ENCODE peak calls at places on chromosomes 3 and 15, in four cellular contexts. Z is spleen, L is transverse colon, A is K562. S is an unnamed sample.
A peak's percentile ranks its signal among the peaks of the same experiment; 100 is the strongest.

GRCh38 chr15:40792394-40792793 is 14.5 kb upstream of the ZFYVE19 start:
- DNase-seq in Z (no peak), L (no peak), A (no peak), S (no peak)

GRCh38 chr15:64466408-64467116 is 6.2 kb downstream of the ZNF609 start:
- DNase-seq in Z (no peak), L (no peak), A (no peak), S (no peak)

GRCh38 chr3:64266983-64267382 is 41.7 kb upstream of the PRICKLE2 start:
- DNase-seq in Z (no peak), L (no peak), A (no peak), S (no peak)

GRCh38 chr3:66021731-66022131 is 17.0 kb downstream of the MAGI1 start:
- DNase-seq in Z (no peak), L (no peak), A (no peak), S (no peak)

GRCh38 chr3:128804017-128804816 is 75.2 kb upstream of the ACAD9 start:
- DNase-seq in Z (no peak), L (no peak), A (peak; percentile 36), S (no peak)

GRCh38 chr3:46411271-46411670 is 4.2 kb downstream of the CCRL2 start:
- DNase-seq in Z (no peak), L (no peak), A (no peak), S (no peak)

GRCh38 chr3:62873672-62874397 is 1.4 kb downstream of the CADPS start:
- DNase-seq in Z (peak; percentile 67), L (peak; percentile 59), A (no peak), S (no peak)

GRCh38 chr3:170338690-170339340 is 18.7 kb upstream of the SKIL start:
- DNase-seq in Z (no peak), L (no peak), A (no peak), S (no peak)

GRCh38 chr3:112129925-112130637 is 3.0 kb downstream of the GCSAM start:
- DNase-seq in Z (no peak), L (no peak), A (no peak), S (no peak)

GRCh38 chr15:66703540-66703941 is 1.5 kb downstream of the SMAD6 start:
- DNase-seq in Z (peak; percentile 87), L (peak; percentile 46), A (no peak), S (no peak)

GRCh38 chr15:89837134-89837829 is 22.6 kb upstream of the ANPEP start:
- DNase-seq in Z (no peak), L (no peak), A (no peak), S (no peak)

DNA sequence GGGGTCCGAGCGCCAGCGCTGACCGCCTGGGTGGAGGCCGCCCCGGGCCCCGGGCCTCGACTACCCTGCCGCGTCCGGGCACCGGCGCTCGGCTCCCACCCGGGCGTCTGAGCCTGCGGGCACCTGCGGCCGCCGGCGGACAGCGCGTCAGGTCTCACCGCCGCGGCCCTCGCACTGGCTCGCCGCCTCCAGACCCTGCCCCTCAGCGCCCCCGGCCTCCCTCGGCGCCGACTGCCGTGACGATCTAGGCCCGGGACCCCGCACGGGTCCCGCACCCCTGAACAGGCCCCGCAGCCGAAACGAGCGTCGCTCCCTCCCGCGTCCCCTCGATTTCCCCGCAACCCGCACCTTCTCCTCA is 297 bp downstream of the PRC1 start:
- DNase-seq in Z (no peak), L (no peak), A (peak; percentile 72), S (no peak)
- TF ChIP-seq CTCF in Z (no peak), L (no peak), A (no peak), S (no peak)

GRCh38 chr15:99487337-99487730 is 78.5 kb upstream of the MEF2A start:
- DNase-seq in Z (no peak), L (no peak), A (no peak), S (no peak)
- H3K4me3 ChIP-seq in Z (no peak overlapping the region), L (no peak overlapping the region), A (no peak overlapping the region), S (peak overlapping the region; percentile 73)

GRCh38 chr3:131231710-131232348 is 149.7 kb upstream of the NUDT16 start:
- DNase-seq in Z (no peak), L (no peak), A (no peak), S (no peak)
- TF ChIP-seq POLR2AphosphoS5 in Z (no peak), L (no peak), A (no peak), S (no peak)

DNA sequence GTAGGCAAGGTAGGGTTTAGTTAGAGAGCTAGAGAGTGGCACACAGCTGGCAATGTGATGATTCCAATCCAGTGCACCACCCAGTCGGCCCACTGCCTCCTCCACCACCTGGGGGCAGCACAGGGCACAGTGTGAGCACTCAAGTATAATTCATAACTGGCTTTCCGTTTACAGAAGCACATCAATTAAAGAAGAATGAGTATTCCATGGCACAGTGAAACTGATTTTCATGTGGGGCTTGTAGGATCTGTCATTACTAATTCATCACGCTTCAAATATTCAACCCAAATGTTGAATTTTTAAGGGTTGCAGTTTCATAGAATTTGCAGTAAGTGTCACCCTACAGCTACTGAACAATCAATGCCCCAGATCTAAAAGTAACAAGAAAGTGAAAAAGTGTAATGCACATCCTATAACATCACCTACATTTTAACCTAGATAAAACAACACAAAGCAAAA is 149.9 kb downstream of the IGSF11 start:
- DNase-seq in Z (peak; percentile 89), L (peak; percentile 73), A (peak; percentile 23), S (peak; percentile 64)
- TF ChIP-seq CTCF in Z (peak; percentile 49), L (peak; percentile 77), A (peak; percentile 86), S (no peak)

GRCh38 chr3:4986175-4986610 is 7.0 kb downstream of the BHLHE40 start:
- DNase-seq in Z (no peak), L (no peak), A (no peak), S (no peak)
- H3K4me3 ChIP-seq in Z (peak overlapping the region; percentile 40), L (peak overlapping the region; percentile 43), A (peak overlapping the region; percentile 41), S (peak overlapping the region; percentile 37)

GRCh38 chr3:16381426-16381825 is 116.4 kb downstream of the OXNAD1 start:
- DNase-seq in Z (no peak), L (no peak), A (no peak), S (no peak)

GRCh38 chr3:16380421-16380820 is 115.4 kb downstream of the OXNAD1 start:
- DNase-seq in Z (no peak), L (no peak), A (no peak), S (no peak)

GRCh38 chr3:16383864-16384263 is 118.9 kb downstream of the OXNAD1 start:
- DNase-seq in Z (no peak), L (no peak), A (no peak), S (no peak)

GRCh38 chr3:16385151-16385550 is 120.1 kb downstream of the OXNAD1 start:
- DNase-seq in Z (no peak), L (no peak), A (no peak), S (no peak)

DNA sequence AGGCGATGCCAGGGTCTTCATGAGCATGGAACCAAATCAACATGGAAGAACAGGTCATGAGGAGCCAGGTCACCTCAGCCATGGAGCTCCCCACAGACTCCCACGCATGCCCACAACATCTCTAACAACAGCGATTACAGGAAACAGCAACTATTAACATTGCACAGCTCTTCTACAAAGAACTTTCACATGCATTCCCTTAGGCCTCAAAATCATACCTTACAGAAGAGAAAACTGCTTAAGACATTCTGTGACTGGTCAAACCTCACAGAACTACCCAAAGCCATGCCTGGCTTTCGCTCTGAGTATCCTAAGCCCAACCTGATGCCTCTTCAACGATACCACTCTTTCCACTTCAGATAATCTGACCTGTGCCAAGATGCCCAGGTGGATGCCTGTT is 117.8 kb downstream of the OXNAD1 start:
- DNase-seq in Z (no peak), L (no peak), A (no peak), S (no peak)
- TF ChIP-seq POLR2AphosphoS5 in Z (no peak), L (no peak), A (no peak), S (no peak)

DNA sequence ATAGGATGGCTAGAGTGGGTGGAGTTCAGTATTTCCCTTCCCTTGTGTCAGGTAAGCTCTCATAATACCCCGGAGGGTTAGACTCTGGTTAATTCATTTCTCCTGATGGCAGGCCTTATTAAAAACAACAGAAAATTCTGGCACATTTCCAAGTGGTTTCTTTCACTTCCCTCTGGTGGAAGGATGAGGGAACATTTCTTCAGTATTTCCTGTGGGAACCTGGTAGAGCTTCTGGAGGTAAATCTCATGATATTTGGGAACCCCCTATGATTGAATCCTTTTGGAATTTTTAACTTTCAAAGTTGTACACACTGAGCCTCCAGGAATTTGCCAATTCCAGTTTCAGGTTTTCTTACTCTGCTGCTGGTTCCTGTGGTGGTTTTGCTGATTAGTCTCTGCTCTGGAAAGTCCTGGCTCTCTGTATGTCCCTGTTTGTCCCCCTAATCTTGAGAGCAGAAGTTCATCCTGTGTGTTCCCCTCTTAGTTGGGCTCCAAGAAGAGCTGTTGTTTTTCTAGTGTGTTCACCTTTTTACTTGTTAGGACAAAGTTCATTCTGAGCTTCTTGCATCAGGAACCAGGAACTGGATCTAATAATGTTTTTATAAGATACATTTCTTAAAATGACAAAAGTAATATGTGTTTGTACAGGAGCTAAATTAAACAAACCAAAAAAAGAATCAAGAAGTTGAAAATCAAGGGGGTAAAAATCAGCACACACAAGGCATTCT is 12.1 kb downstream of the CHRNA7 start:
- DNase-seq in Z (no peak), L (no peak), A (no peak), S (no peak)
- TF ChIP-seq CTCF in Z (no peak), L (peak; percentile 17), A (no peak), S (peak; percentile 21)

S was measured in breast epithelium.